ENCODE peak calls at places on chromosomes 12 and 14, in ten cellular contexts. W is NB4; E is mucosa of descending colon; N is CD4-positive, alpha-beta memory T cell; C is cardiac muscle cell; M is GM06990; O is CD8-positive, alpha-beta memory T cell; L is heart right ventricle; B is transverse colon; Y is HCT116. S is an unnamed sample.

GRCh38 chr12:124364543-124364942 is 69.7 kb downstream of the RFLNA start:
- DNase-seq in W (no peak), E (no peak), N (no peak), C (no peak), M (no peak), O (no peak), L (no peak), B (no peak), Y (no peak), S (no peak)

GRCh38 chr14:95759952-95760351 is 46.0 kb upstream of the TCL1A start:
- DNase-seq in W (no peak), E (no peak), N (no peak), C (no peak), M (no peak), O (no peak), L (no peak), B (no peak), Y (no peak), S (peak)

GRCh38 chr14:96741151-96741977 is 55.8 kb upstream of the VRK1 start:
- DNase-seq in W (peak), E (peak), N (peak), C (peak), M (peak), O (peak), L (peak), B (peak), Y (no peak), S (peak)

GRCh38 chr12:132222096-132222807 is 78.0 kb downstream of the NOC4L start:
- DNase-seq in W (peak), E (no peak), N (peak), C (peak), M (no peak), O (no peak), L (no peak), B (no peak), Y (peak), S (peak)

GRCh38 chr14:29927596-29928341 is at the start of gene PRKD1:
- DNase-seq in W (no peak), E (peak), N (no peak), C (peak), M (peak), O (no peak), L (peak), B (peak), Y (no peak), S (peak)

GRCh38 chr12:50533971-50534370 is 29.2 kb downstream of the DIP2B start:
- DNase-seq in W (no peak), E (no peak), N (no peak), C (no peak), M (no peak), O (no peak), L (no peak), B (no peak), Y (no peak), S (no peak)

GRCh38 chr12:116381240-116381743 is 103.8 kb upstream of the MED13L start:
- DNase-seq in W (no peak), E (no peak), N (no peak), C (no peak), M (no peak), O (no peak), L (no peak), B (no peak), Y (no peak), S (no peak)

GRCh38 chr14:38074754-38075153 is 132.9 kb upstream of the SSTR1 start:
- DNase-seq in W (no peak), E (peak), N (peak), C (no peak), M (no peak), O (no peak), L (no peak), B (no peak), Y (no peak), S (no peak)

GRCh38 chr14:101215936-101216335 is 312.4 kb upstream of the RTL1 start:
- DNase-seq in W (no peak), E (no peak), N (no peak), C (no peak), M (no peak), O (no peak), L (no peak), B (peak), Y (no peak), S (no peak)

DNA sequence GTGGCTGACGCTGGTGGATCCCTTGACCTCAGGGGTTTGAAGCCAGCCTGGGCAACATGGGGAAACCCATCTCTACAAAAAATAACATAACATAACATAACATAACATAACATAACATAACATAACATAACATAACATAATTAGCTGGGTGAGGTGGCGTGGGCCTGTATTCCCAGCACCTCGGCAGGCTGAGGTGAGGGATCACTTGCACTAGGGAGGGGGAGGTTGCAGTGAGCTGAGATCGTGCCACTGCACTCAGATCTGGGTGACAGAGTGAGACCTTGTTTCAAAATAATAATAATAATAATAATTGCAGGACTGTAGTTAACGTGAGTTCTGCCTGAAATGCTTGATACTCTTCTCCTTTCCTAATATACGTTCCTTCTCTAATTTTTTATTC is 1.3 kb downstream of the MAGOHB start:
- DNase-seq in W (peak), E (no peak), N (no peak), C (no peak), M (no peak), O (no peak), L (no peak), B (no peak), Y (no peak), S (no peak)
- H3K4me3 ChIP-seq in W (peak), E (no peak), N (peak), C (peak), M (peak), O (no peak), L (peak), B (no peak), Y (peak), S (peak)

GRCh38 chr12:126726481-126727217 is 1540.3 kb upstream of the TMEM132C start:
- DNase-seq in W (no peak), E (no peak), N (no peak), C (peak), M (no peak), O (no peak), L (no peak), B (no peak), Y (no peak), S (no peak)
- H3K4me3 ChIP-seq in W (no peak), E (no peak), N (no peak), C (peak), M (no peak), O (no peak), L (no peak), B (no peak), Y (no peak), S (no peak)

GRCh38 chr14:43360239-43360638 is 1146.8 kb downstream of the FSCB start:
- DNase-seq in W (no peak), E (no peak), N (no peak), C (no peak), M (no peak), O (no peak), L (no peak), B (no peak), Y (no peak), S (no peak)
- H3K4me3 ChIP-seq in W (no peak), E (no peak), N (no peak), C (no peak), M (no peak), O (no peak), L (no peak), B (no peak), Y (no peak), S (no peak)

GRCh38 chr14:91866511-91867295 is 633 bp downstream of the TC2N start:
- DNase-seq in W (no peak), E (no peak), N (no peak), C (no peak), M (no peak), O (no peak), L (no peak), B (no peak), Y (no peak), S (no peak)
- H3K4me3 ChIP-seq in W (no peak), E (no peak), N (peak), C (no peak), M (no peak), O (peak), L (no peak), B (no peak), Y (no peak), S (no peak)

S was measured in MG63.